ENCODE peak calls at places on chromosomes 5 and 9, in eight cellular contexts. One of them, this sample, is unnamed.

GRCh38 chr5:14243768-14244167 is 100.6 kb downstream of the TRIO start:
- DNase-seq in suprapubic skin: no peak
- DNase-seq in GM23338: no peak
- DNase-seq in SK-N-SH: no peak
- DNase-seq in stomach: no peak
- DNase-seq in K562: no peak
- DNase-seq in esophagus muscularis mucosa: no peak
- DNase-seq in breast epithelium: no peak
- DNase-seq in this sample: no peak

GRCh38 chr5:53397845-53398244 is 82.6 kb upstream of the FST start:
- DNase-seq in suprapubic skin: no peak
- DNase-seq in GM23338: no peak
- DNase-seq in SK-N-SH: no peak
- DNase-seq in stomach: no peak
- DNase-seq in K562: no peak
- DNase-seq in esophagus muscularis mucosa: no peak
- DNase-seq in breast epithelium: no peak
- DNase-seq in this sample: no peak

GRCh38 chr9:127975376-127976315 is 5.1 kb downstream of the EEIG1 start:
- DNase-seq in suprapubic skin: no peak
- DNase-seq in GM23338: no peak
- DNase-seq in SK-N-SH: no peak
- DNase-seq in stomach: no peak
- DNase-seq in K562: no peak
- DNase-seq in esophagus muscularis mucosa: no peak
- DNase-seq in breast epithelium: no peak
- DNase-seq in this sample: no peak

GRCh38 chr9:28439688-28440087 is 866.4 kb upstream of the C9orf72 start:
- DNase-seq in suprapubic skin: no peak
- DNase-seq in GM23338: no peak
- DNase-seq in SK-N-SH: no peak
- DNase-seq in stomach: no peak
- DNase-seq in K562: no peak
- DNase-seq in esophagus muscularis mucosa: no peak
- DNase-seq in breast epithelium: no peak
- DNase-seq in this sample: no peak

GRCh38 chr9:99027414-99027813 is 77.5 kb upstream of the TGFBR1 start:
- DNase-seq in suprapubic skin: no peak
- DNase-seq in GM23338: no peak
- DNase-seq in SK-N-SH: no peak
- DNase-seq in stomach: no peak
- DNase-seq in K562: no peak
- DNase-seq in esophagus muscularis mucosa: no peak
- DNase-seq in breast epithelium: no peak
- DNase-seq in this sample: no peak

GRCh38 chr5:168916266-168916665 is 337.1 kb upstream of the PANK3 start:
- DNase-seq in suprapubic skin: peak; percentile 79
- DNase-seq in GM23338: peak; percentile 60
- DNase-seq in SK-N-SH: peak; percentile 74
- DNase-seq in stomach: no peak
- DNase-seq in K562: no peak
- DNase-seq in esophagus muscularis mucosa: peak; percentile 94
- DNase-seq in breast epithelium: no peak
- DNase-seq in this sample: peak; percentile 83

GRCh38 chr5:12861891-12862290 is 957.6 kb upstream of the CTNND2 start:
- DNase-seq in suprapubic skin: no peak
- DNase-seq in GM23338: peak; percentile 64
- DNase-seq in SK-N-SH: no peak
- DNase-seq in stomach: no peak
- DNase-seq in K562: no peak
- DNase-seq in esophagus muscularis mucosa: no peak
- DNase-seq in breast epithelium: no peak
- DNase-seq in this sample: no peak

GRCh38 chr9:126404459-126404858 is 77.8 kb downstream of the MVB12B start:
- DNase-seq in suprapubic skin: no peak
- DNase-seq in GM23338: no peak
- DNase-seq in SK-N-SH: no peak
- DNase-seq in stomach: no peak
- DNase-seq in K562: no peak
- DNase-seq in esophagus muscularis mucosa: no peak
- DNase-seq in breast epithelium: no peak
- DNase-seq in this sample: no peak

GRCh38 chr9:107208121-107208520 is 75.0 kb upstream of the RAD23B start:
- DNase-seq in suprapubic skin: no peak
- DNase-seq in GM23338: no peak
- DNase-seq in SK-N-SH: no peak
- DNase-seq in stomach: no peak
- DNase-seq in K562: no peak
- DNase-seq in esophagus muscularis mucosa: peak; percentile 78
- DNase-seq in breast epithelium: no peak
- DNase-seq in this sample: no peak

GRCh38 chr9:124066783-124067563 is 55.4 kb downstream of the LHX2 start:
- DNase-seq in suprapubic skin: no peak
- DNase-seq in GM23338: no peak
- DNase-seq in SK-N-SH: no peak
- DNase-seq in stomach: no peak
- DNase-seq in K562: no peak
- DNase-seq in esophagus muscularis mucosa: no peak
- DNase-seq in breast epithelium: no peak
- DNase-seq in this sample: no peak

GRCh38 chr5:100827481-100827889 is 75.6 kb downstream of the ST8SIA4 start:
- DNase-seq in suprapubic skin: no peak
- DNase-seq in GM23338: no peak
- DNase-seq in SK-N-SH: no peak
- DNase-seq in stomach: no peak
- DNase-seq in K562: no peak
- DNase-seq in esophagus muscularis mucosa: no peak
- DNase-seq in breast epithelium: no peak
- DNase-seq in this sample: no peak

GRCh38 chr5:91288517-91288916 is 94.6 kb downstream of the ARRDC3 start:
- DNase-seq in suprapubic skin: no peak
- DNase-seq in GM23338: no peak
- DNase-seq in SK-N-SH: peak; percentile 30
- DNase-seq in stomach: no peak
- DNase-seq in K562: no peak
- DNase-seq in esophagus muscularis mucosa: no peak
- DNase-seq in breast epithelium: no peak
- DNase-seq in this sample: no peak

GRCh38 chr5:26807231-26808199 is 230.9 kb downstream of the CDH9 start:
- DNase-seq in suprapubic skin: no peak
- DNase-seq in GM23338: peak; percentile 31
- DNase-seq in SK-N-SH: no peak
- DNase-seq in stomach: no peak
- DNase-seq in K562: no peak
- DNase-seq in esophagus muscularis mucosa: no peak
- DNase-seq in breast epithelium: no peak
- DNase-seq in this sample: no peak

GRCh38 chr5:6676702-6677101 is 36.5 kb upstream of the TENT4A start:
- DNase-seq in suprapubic skin: no peak
- DNase-seq in GM23338: no peak
- DNase-seq in SK-N-SH: no peak
- DNase-seq in stomach: no peak
- DNase-seq in K562: no peak
- DNase-seq in esophagus muscularis mucosa: no peak
- DNase-seq in breast epithelium: no peak
- DNase-seq in this sample: no peak

GRCh38 chr9:114583371-114583770 is 4.2 kb upstream of the ATP6V1G1 start:
- DNase-seq in suprapubic skin: no peak
- DNase-seq in GM23338: peak; percentile 88
- DNase-seq in SK-N-SH: no peak
- DNase-seq in stomach: no peak
- DNase-seq in K562: no peak
- DNase-seq in esophagus muscularis mucosa: no peak
- DNase-seq in breast epithelium: no peak
- DNase-seq in this sample: no peak

GRCh38 chr9:114580609-114581193 is 6.9 kb upstream of the ATP6V1G1 start:
- DNase-seq in suprapubic skin: no peak
- DNase-seq in GM23338: peak; percentile 21
- DNase-seq in SK-N-SH: no peak
- DNase-seq in stomach: no peak
- DNase-seq in K562: no peak
- DNase-seq in esophagus muscularis mucosa: no peak
- DNase-seq in breast epithelium: no peak
- DNase-seq in this sample: no peak

GRCh38 chr9:114588150-114588663 is 638 bp downstream of the ATP6V1G1 start:
- DNase-seq in suprapubic skin: no peak
- DNase-seq in GM23338: no peak
- DNase-seq in SK-N-SH: no peak
- DNase-seq in stomach: no peak
- DNase-seq in K562: no peak
- DNase-seq in esophagus muscularis mucosa: peak; percentile 91
- DNase-seq in breast epithelium: no peak
- DNase-seq in this sample: no peak

GRCh38 chr9:114587345-114588149 is at the start of gene ATP6V1G1:
- DNase-seq in suprapubic skin: peak; percentile 100
- DNase-seq in GM23338: peak; percentile 100
- DNase-seq in SK-N-SH: peak; percentile 95
- DNase-seq in stomach: peak; percentile 100
- DNase-seq in K562: peak; percentile 94
- DNase-seq in esophagus muscularis mucosa: peak; percentile 100
- DNase-seq in breast epithelium: peak; percentile 99
- DNase-seq in this sample: peak; percentile 100

DNA sequence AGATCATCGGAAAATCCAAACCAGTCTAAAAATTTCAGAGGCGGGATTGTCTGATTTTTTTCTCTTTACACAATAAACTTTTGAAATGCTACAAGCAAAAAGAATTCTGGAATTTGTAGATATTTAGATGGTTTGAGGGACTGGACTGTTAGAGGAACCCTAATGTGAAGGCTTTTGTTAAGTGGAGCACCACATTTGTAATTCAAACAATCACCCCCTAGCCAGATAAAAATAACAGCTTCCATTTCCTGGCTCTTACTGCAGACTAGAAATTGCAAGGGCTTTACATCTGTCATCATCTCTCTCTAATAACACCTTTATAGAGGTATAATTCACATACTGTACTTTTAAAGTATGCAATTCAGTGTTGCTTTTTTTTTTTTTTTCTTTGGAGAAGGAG is 3.8 kb upstream of the ATP6V1G1 start:
- DNase-seq in suprapubic skin: no peak
- DNase-seq in GM23338: peak; percentile 57
- DNase-seq in SK-N-SH: no peak
- DNase-seq in stomach: no peak
- DNase-seq in K562: no peak
- DNase-seq in esophagus muscularis mucosa: no peak
- DNase-seq in breast epithelium: no peak
- DNase-seq in this sample: no peak
- H3K4me3 ChIP-seq in suprapubic skin: no peak overlapping the region
- H3K4me3 ChIP-seq in GM23338: peak overlapping the region; percentile 20
- H3K4me3 ChIP-seq in SK-N-SH: no peak overlapping the region
- H3K4me3 ChIP-seq in stomach: no peak overlapping the region
- H3K4me3 ChIP-seq in K562: no peak overlapping the region
- H3K4me3 ChIP-seq in esophagus muscularis mucosa: no peak overlapping the region
- H3K4me3 ChIP-seq in breast epithelium: no peak overlapping the region
- H3K4me3 ChIP-seq in this sample: no peak overlapping the region

GRCh38 chr9:129962376-129962765 is 80.6 kb downstream of the FNBP1 start:
- DNase-seq in suprapubic skin: no peak
- DNase-seq in GM23338: peak; percentile 20
- DNase-seq in SK-N-SH: no peak
- DNase-seq in stomach: no peak
- DNase-seq in K562: no peak
- DNase-seq in esophagus muscularis mucosa: no peak
- DNase-seq in breast epithelium: no peak
- DNase-seq in this sample: no peak
- TF ChIP-seq POLR2AphosphoS5 in suprapubic skin: no peak
- TF ChIP-seq POLR2AphosphoS5 in GM23338: no peak
- TF ChIP-seq POLR2AphosphoS5 in SK-N-SH: no peak
- TF ChIP-seq POLR2AphosphoS5 in stomach: no peak
- TF ChIP-seq POLR2AphosphoS5 in K562: no peak
- TF ChIP-seq POLR2AphosphoS5 in esophagus muscularis mucosa: no peak
- TF ChIP-seq POLR2AphosphoS5 in breast epithelium: no peak
- TF ChIP-seq POLR2AphosphoS5 in this sample: no peak

GRCh38 chr9:129886226-129887174 is 51.2 kb downstream of the USP20 start:
- DNase-seq in suprapubic skin: no peak
- DNase-seq in GM23338: no peak
- DNase-seq in SK-N-SH: no peak
- DNase-seq in stomach: no peak
- DNase-seq in K562: peak; percentile 56
- DNase-seq in esophagus muscularis mucosa: no peak
- DNase-seq in breast epithelium: no peak
- DNase-seq in this sample: peak; percentile 83

GRCh38 chr9:129887210-129888084 is 52.2 kb downstream of the USP20 start:
- DNase-seq in suprapubic skin: no peak
- DNase-seq in GM23338: no peak
- DNase-seq in SK-N-SH: no peak
- DNase-seq in stomach: no peak
- DNase-seq in K562: peak; percentile 64
- DNase-seq in esophagus muscularis mucosa: no peak
- DNase-seq in breast epithelium: no peak
- DNase-seq in this sample: peak; percentile 81

GRCh38 chr9:129884220-129885017 is 49.2 kb downstream of the USP20 start:
- DNase-seq in suprapubic skin: peak; percentile 93
- DNase-seq in GM23338: peak; percentile 97
- DNase-seq in SK-N-SH: peak; percentile 93
- DNase-seq in stomach: peak; percentile 93
- DNase-seq in K562: peak; percentile 95
- DNase-seq in esophagus muscularis mucosa: no peak
- DNase-seq in breast epithelium: peak; percentile 82
- DNase-seq in this sample: peak; percentile 100

GRCh38 chr9:129885018-129885669 is 49.9 kb downstream of the USP20 start:
- DNase-seq in suprapubic skin: peak; percentile 80
- DNase-seq in GM23338: peak; percentile 29
- DNase-seq in SK-N-SH: no peak
- DNase-seq in stomach: peak; percentile 54
- DNase-seq in K562: peak; percentile 67
- DNase-seq in esophagus muscularis mucosa: no peak
- DNase-seq in breast epithelium: no peak
- DNase-seq in this sample: peak; percentile 92

GRCh38 chr9:129885670-129886106 is 50.4 kb downstream of the USP20 start:
- DNase-seq in suprapubic skin: peak; percentile 96
- DNase-seq in GM23338: peak; percentile 94
- DNase-seq in SK-N-SH: peak; percentile 96
- DNase-seq in stomach: peak; percentile 94
- DNase-seq in K562: peak; percentile 96
- DNase-seq in esophagus muscularis mucosa: peak; percentile 97
- DNase-seq in breast epithelium: peak; percentile 86
- DNase-seq in this sample: peak; percentile 99
- H3K4me1 ChIP-seq in suprapubic skin: peaks cover 39% of the 10 kb centered on the region
- H3K4me1 ChIP-seq in GM23338: peaks cover 43% of the 10 kb centered on the region
- H3K4me1 ChIP-seq in SK-N-SH: peaks cover 40% of the 10 kb centered on the region
- H3K4me1 ChIP-seq in stomach: peaks cover 43% of the 10 kb centered on the region
- H3K4me1 ChIP-seq in K562: peaks cover 62% of the 10 kb centered on the region
- H3K4me1 ChIP-seq in esophagus muscularis mucosa: peaks cover 84% of the 10 kb centered on the region
- H3K4me1 ChIP-seq in breast epithelium: peaks cover 14% of the 10 kb centered on the region
- H3K4me1 ChIP-seq in this sample: peaks cover 73% of the 10 kb centered on the region

DNA sequence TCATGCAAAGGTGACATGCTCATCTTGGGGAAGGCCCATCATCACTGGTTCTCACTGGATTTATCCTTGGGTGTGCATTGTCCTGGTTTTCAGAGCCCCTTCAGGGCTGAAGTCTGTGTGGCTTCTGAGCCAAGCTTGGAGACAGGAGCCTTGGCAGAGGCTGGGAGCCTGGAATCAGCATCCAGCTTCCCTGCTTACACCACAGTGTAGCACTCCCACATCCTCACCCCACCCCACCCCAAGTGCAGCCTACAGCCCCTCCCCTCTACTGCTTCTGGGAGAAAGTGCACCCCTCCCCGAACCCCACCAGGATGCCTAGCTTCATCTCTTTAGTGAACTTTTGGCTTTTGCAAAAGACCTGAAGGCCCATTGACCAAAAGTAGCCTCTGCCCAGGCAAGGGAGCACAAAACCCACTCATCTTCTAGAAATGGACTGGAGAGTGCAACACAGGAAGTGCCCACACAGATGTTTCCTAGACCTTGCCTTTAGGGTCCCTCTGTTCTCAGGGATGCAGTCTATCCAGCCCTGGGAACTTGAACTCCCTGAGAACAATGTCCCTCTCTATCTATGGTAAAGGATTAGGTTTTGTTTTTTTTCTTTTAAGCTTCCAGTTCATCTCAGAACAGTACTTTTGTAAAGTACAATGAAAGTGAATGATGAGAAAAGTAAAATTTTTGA is 189.7 kb downstream of the PALM2AKAP2 start:
- DNase-seq in suprapubic skin: no peak
- DNase-seq in GM23338: no peak
- DNase-seq in SK-N-SH: no peak
- DNase-seq in stomach: no peak
- DNase-seq in K562: no peak
- DNase-seq in esophagus muscularis mucosa: no peak
- DNase-seq in breast epithelium: no peak
- DNase-seq in this sample: peak; percentile 77
- H3K4me3 ChIP-seq in suprapubic skin: no peak overlapping the region
- H3K4me3 ChIP-seq in GM23338: no peak overlapping the region
- H3K4me3 ChIP-seq in SK-N-SH: no peak overlapping the region
- H3K4me3 ChIP-seq in stomach: no peak overlapping the region
- H3K4me3 ChIP-seq in K562: no peak overlapping the region
- H3K4me3 ChIP-seq in esophagus muscularis mucosa: no peak overlapping the region
- H3K4me3 ChIP-seq in breast epithelium: no peak overlapping the region
- H3K4me3 ChIP-seq in this sample: no peak overlapping the region